ENCODE peak calls at places on chromosome 1, in nine cellular contexts. A is WTC11; V is Caco-2; R is colonic mucosa; L is NB4; E is sigmoid colon; P is psoas muscle; J is CD4-positive, alpha-beta T cell; X is lower leg skin. B is an unnamed sample.
A peak's percentile ranks its signal among the peaks of the same experiment; 100 is the strongest.

GRCh38 chr1:50373532-50373931 is 49.7 kb downstream of the DMRTA2 start:
- DNase-seq in L (no peak), V (no peak), P (no peak), X (no peak), A (no peak), J (no peak), E (no peak), R (no peak), B (no peak)

GRCh38 chr1:56578963-56579875 is at the start of gene PLPP3:
- DNase-seq in E (peak; percentile 95), A (peak; percentile 78), J (no peak), L (peak; percentile 19), X (peak; percentile 97), R (peak; percentile 83), P (peak; percentile 93), V (peak; percentile 80), B (peak; percentile 80)

GRCh38 chr1:44962729-44963128 is 23.7 kb downstream of the EIF2B3 start:
- DNase-seq in J (no peak), R (no peak), X (no peak), L (no peak), A (no peak), E (no peak), V (no peak), P (no peak), B (no peak)

GRCh38 chr1:107555578-107555977 is 409.4 kb downstream of the VAV3 start:
- DNase-seq in X (no peak), L (no peak), E (no peak), A (no peak), R (no peak), J (no peak), P (no peak), V (no peak), B (no peak)

GRCh38 chr1:228849011-228849541 is 113.8 kb downstream of the RHOU start:
- DNase-seq in V (no peak), E (peak; percentile 20), P (no peak), J (no peak), L (no peak), A (no peak), R (peak; percentile 27), X (peak; percentile 39), B (no peak)

GRCh38 chr1:206890125-206890637 is 7.1 kb upstream of the IL24 start:
- DNase-seq in J (no peak), E (no peak), L (no peak), P (no peak), R (no peak), V (no peak), A (no peak), X (no peak), B (no peak)

GRCh38 chr1:16120411-16120810 is 35.5 kb downstream of the EPHA2 start:
- DNase-seq in E (no peak), P (no peak), R (no peak), J (no peak), X (no peak), A (no peak), L (no peak), V (no peak), B (no peak)

GRCh38 chr1:39230261-39231190 is 26.0 kb downstream of the MACF1 start:
- DNase-seq in R (no peak), J (no peak), A (no peak), X (no peak), L (peak; percentile 53), E (no peak), P (no peak), V (no peak), B (no peak)

GRCh38 chr1:192700834-192701271 is 64.9 kb downstream of the RGS13 start:
- DNase-seq in X (no peak), E (no peak), P (no peak), V (peak; percentile 9), L (peak; percentile 76), A (no peak), R (no peak), J (no peak), B (peak; percentile 38)

GRCh38 chr1:25068316-25068715 is 138.2 kb upstream of the RUNX3 start:
- DNase-seq in L (no peak), A (no peak), P (no peak), V (no peak), E (no peak), X (no peak), J (no peak), R (no peak), B (no peak)

GRCh38 chr1:25067852-25068251 is 137.8 kb upstream of the RUNX3 start:
- DNase-seq in A (no peak), L (no peak), P (no peak), J (no peak), R (no peak), X (no peak), V (no peak), E (peak; percentile 43), B (no peak)

GRCh38 chr1:25066253-25066652 is 136.2 kb upstream of the RUNX3 start:
- DNase-seq in L (no peak), A (no peak), P (no peak), V (no peak), E (no peak), J (no peak), X (no peak), R (no peak), B (no peak)

GRCh38 chr1:25066731-25067520 is 136.8 kb upstream of the RUNX3 start:
- DNase-seq in P (no peak), X (no peak), J (no peak), A (no peak), L (no peak), R (no peak), V (no peak), E (no peak), B (no peak)

GRCh38 chr1:25068829-25069228 is 138.8 kb upstream of the RUNX3 start:
- DNase-seq in L (no peak), E (no peak), R (no peak), A (no peak), P (no peak), V (no peak), J (no peak), X (no peak), B (no peak)
- TF ChIP-seq CTCF in L (peak; percentile 14), E (no peak), R (no peak), A (peak; percentile 6), P (no peak), V (no peak), J (no peak), X (no peak), B (no peak)

DNA sequence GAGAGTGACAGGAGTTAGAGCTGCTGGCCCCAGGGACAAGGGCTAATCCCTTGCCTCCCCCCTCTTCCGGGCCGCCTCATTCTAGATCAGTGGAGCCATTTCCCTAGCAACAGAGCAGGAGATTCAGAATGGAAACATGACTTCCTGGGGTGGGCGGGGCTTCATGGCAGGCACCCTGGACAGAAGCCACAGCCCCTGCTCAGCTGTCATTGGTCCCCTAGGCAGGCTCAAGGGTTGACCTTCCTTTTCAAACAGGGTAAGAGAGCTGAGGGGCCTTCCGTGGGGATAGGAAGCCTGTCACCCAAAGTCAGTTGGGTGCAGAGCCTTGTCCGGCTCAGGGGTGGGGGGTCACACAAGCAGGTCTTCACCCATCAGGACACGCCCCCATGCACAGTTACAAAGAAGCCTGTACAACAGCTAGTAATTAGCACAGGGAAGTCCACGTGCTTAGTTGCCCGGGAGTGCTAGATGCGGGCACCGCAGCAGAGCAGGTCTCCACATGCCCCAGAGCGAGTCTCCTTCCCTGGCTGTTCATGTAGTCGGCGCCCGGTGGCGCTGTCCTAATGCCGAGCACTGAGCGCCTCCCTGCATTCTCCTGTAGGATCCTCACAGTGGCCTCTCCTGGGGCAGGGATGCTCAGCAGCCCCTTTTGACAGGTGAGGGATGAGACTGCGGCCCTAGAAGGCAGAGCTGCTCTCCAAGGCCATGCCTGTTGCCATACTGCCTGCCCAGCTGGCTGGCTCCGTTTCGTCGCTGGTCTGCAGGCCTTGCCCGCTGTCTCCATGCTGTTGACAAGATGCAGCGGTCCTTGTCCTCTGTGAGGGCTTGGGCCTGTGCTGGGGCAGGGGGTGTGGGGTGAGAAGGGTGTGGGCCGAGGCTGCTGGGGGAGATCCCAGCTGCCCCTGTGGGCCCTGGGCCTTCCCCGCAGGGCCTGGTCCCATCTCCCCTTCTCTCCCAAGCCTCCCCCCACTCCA is 5.1 kb downstream of the TMEM201 start:
- DNase-seq in J (no peak), P (peak; percentile 83), A (peak; percentile 79), V (peak; percentile 24), E (peak; percentile 80), X (no peak), L (peak; percentile 87), R (peak; percentile 62), B (peak; percentile 19)
- TF ChIP-seq CTCF in J (no peak), P (no peak), A (no peak), V (no peak), E (no peak), X (no peak), L (no peak), R (no peak), B (no peak)

GRCh38 chr1:201360486-201360885 is 17.0 kb downstream of the TNNT2 start:
- DNase-seq in V (no peak), E (no peak), R (no peak), J (no peak), A (no peak), X (no peak), L (no peak), P (peak; percentile 38), B (no peak)
- TF ChIP-seq CTCF in V (no peak), E (no peak), R (no peak), J (no peak), A (no peak), X (no peak), L (no peak), P (no peak), B (no peak)

GRCh38 chr1:174939771-174940545 is 59.8 kb upstream of the CACYBP start:
- DNase-seq in R (no peak), J (no peak), V (no peak), E (no peak), P (no peak), L (no peak), X (no peak), A (no peak), B (no peak)

GRCh38 chr1:174940776-174941175 is 59.0 kb upstream of the CACYBP start:
- DNase-seq in A (no peak), X (no peak), P (no peak), L (no peak), R (no peak), E (no peak), J (no peak), V (no peak), B (no peak)

GRCh38 chr1:174938306-174939000 is 61.3 kb upstream of the CACYBP start:
- DNase-seq in P (no peak), A (no peak), X (no peak), V (no peak), L (no peak), R (no peak), E (no peak), J (no peak), B (no peak)

GRCh38 chr1:174946020-174946419 is 53.7 kb upstream of the CACYBP start:
- DNase-seq in E (no peak), A (no peak), X (no peak), J (no peak), L (no peak), R (no peak), P (no peak), V (no peak), B (no peak)

DNA sequence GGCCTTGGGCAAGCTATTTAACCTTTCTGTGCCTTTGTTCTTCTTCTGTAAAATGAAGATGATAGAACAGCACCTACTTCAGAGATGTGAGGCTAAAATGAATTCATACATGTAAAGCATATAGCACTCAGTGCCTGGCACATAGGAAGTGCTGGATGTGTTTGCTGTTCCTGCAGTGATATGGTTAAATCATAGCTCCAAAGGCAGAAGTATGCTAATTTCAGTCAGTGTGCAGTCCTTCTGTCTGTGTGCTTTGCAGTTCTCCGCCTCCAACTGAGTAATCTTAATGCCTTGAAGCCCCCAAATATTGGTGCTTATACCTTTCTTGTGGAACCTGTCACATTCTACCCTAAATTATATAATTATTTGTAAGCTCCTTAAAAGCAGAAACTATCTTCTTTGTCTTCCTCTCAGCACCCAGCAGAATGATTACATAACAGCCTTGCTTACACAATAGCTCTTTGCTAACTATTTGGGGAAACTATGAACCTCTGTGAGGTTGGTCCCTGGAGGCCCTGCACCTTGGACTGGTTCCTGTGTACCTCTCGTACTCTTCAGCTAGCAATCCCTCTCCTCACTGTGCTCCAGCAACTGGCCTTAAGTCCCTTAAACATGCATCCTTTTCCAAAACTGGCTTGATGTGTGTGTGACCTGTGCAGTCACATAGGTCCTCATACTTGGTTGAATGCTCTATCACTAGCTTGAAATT is 57.0 kb upstream of the CACYBP start:
- DNase-seq in A (no peak), V (peak; percentile 41), L (peak; percentile 89), J (no peak), E (peak; percentile 70), R (no peak), P (peak; percentile 57), X (no peak), B (no peak)
- TF ChIP-seq CTCF in A (no peak), V (no peak), L (no peak), J (no peak), E (no peak), R (no peak), P (no peak), X (no peak), B (no peak)